ENCODE peak calls at places on chromosome 9, in seven cellular contexts. One of them, this sample, is unnamed.

GRCh38 chr9:26744362-26744965 is 148.1 kb downstream of the CAAP1 start:
- DNase-seq in hepatocyte: peak
- DNase-seq in AG04450: no peak
- DNase-seq in colonic mucosa: no peak
- DNase-seq in RWPE1: no peak
- DNase-seq in AG10803: peak
- DNase-seq in cardiac fibroblast: peak
- DNase-seq in this sample: peak

GRCh38 chr9:137028281-137029057 is 432 bp upstream of the ABCA2 start:
- DNase-seq in AG04450: no peak
- DNase-seq in hepatocyte: peak
- DNase-seq in colonic mucosa: peak
- DNase-seq in RWPE1: no peak
- DNase-seq in cardiac fibroblast: peak
- DNase-seq in AG10803: peak
- DNase-seq in this sample: no peak

GRCh38 chr9:137422668-137423000 is 328 bp downstream of the EXD3 start:
- DNase-seq in AG10803: peak
- DNase-seq in hepatocyte: peak
- DNase-seq in cardiac fibroblast: peak
- DNase-seq in RWPE1: no peak
- DNase-seq in AG04450: no peak
- DNase-seq in colonic mucosa: peak
- DNase-seq in this sample: no peak

GRCh38 chr9:27925815-27926214 is 352.5 kb upstream of the C9orf72 start:
- DNase-seq in RWPE1: no peak
- DNase-seq in colonic mucosa: no peak
- DNase-seq in cardiac fibroblast: no peak
- DNase-seq in AG10803: no peak
- DNase-seq in AG04450: no peak
- DNase-seq in hepatocyte: no peak
- DNase-seq in this sample: no peak

GRCh38 chr9:27339661-27340295 is 42.8 kb upstream of the EQTN start:
- DNase-seq in AG10803: peak
- DNase-seq in AG04450: no peak
- DNase-seq in RWPE1: no peak
- DNase-seq in colonic mucosa: no peak
- DNase-seq in cardiac fibroblast: no peak
- DNase-seq in hepatocyte: no peak
- DNase-seq in this sample: no peak

GRCh38 chr9:133782157-133783130 is 44.3 kb upstream of the SARDH start:
- DNase-seq in cardiac fibroblast: peak
- DNase-seq in colonic mucosa: peak
- DNase-seq in AG10803: peak
- DNase-seq in AG04450: peak
- DNase-seq in hepatocyte: peak
- DNase-seq in RWPE1: peak
- DNase-seq in this sample: peak

GRCh38 chr9:127049581-127049980 is 72.9 kb downstream of the ANGPTL2 start:
- DNase-seq in AG04450: no peak
- DNase-seq in AG10803: no peak
- DNase-seq in cardiac fibroblast: peak
- DNase-seq in RWPE1: no peak
- DNase-seq in colonic mucosa: no peak
- DNase-seq in hepatocyte: no peak
- DNase-seq in this sample: no peak

GRCh38 chr9:27618066-27618465 is 44.8 kb upstream of the C9orf72 start:
- DNase-seq in cardiac fibroblast: no peak
- DNase-seq in AG04450: no peak
- DNase-seq in colonic mucosa: no peak
- DNase-seq in hepatocyte: no peak
- DNase-seq in AG10803: no peak
- DNase-seq in RWPE1: no peak
- DNase-seq in this sample: no peak

GRCh38 chr9:136875155-136875554 is 9.0 kb upstream of the EDF1 start:
- DNase-seq in AG04450: no peak
- DNase-seq in RWPE1: no peak
- DNase-seq in AG10803: no peak
- DNase-seq in colonic mucosa: no peak
- DNase-seq in hepatocyte: no peak
- DNase-seq in cardiac fibroblast: no peak
- DNase-seq in this sample: no peak

GRCh38 chr9:134056483-134057310 is 11.1 kb downstream of the BRD3 start:
- DNase-seq in colonic mucosa: no peak
- DNase-seq in hepatocyte: no peak
- DNase-seq in RWPE1: peak
- DNase-seq in AG04450: no peak
- DNase-seq in AG10803: no peak
- DNase-seq in cardiac fibroblast: no peak
- DNase-seq in this sample: no peak

GRCh38 chr9:98861881-98862501 is 54.5 kb downstream of the GALNT12 start:
- DNase-seq in cardiac fibroblast: peak
- DNase-seq in hepatocyte: peak
- DNase-seq in RWPE1: peak
- DNase-seq in AG04450: peak
- DNase-seq in colonic mucosa: no peak
- DNase-seq in AG10803: peak
- DNase-seq in this sample: peak

DNA sequence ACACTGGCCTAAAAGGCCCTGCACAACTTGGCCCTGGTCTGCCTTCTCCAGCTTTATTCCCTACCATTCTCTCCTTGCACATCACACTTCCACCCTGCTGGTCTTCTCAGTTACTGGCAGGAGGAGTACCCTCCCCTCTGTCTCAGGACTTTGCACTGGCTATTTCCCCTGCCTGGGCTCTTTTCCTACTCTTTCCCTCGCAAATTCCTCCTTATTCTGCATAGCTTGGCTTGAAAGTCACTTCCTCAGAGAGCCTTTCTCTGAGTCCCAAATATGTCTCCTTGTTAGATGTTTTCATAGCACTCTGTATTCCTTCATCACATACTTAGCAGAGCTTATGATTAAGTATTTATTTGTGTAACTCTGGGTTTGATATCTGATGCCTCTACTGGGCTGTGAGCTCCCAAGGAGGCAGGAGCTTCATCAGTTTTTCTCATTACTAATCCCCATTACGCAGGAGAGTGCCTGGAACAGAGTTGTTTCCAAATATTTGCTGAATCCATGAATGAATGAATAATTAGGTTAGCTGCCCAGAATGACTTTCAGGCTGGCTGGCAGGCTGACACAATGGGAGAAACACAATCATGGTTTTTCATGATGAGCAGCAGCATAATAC is 159.9 kb upstream of the KLF9 start:
- DNase-seq in RWPE1: no peak
- DNase-seq in colonic mucosa: no peak
- DNase-seq in hepatocyte: no peak
- DNase-seq in cardiac fibroblast: peak
- DNase-seq in AG04450: no peak
- DNase-seq in AG10803: peak
- DNase-seq in this sample: peak
- TF ChIP-seq CTCF in RWPE1: no peak
- TF ChIP-seq CTCF in colonic mucosa: no peak
- TF ChIP-seq CTCF in hepatocyte: no peak
- TF ChIP-seq CTCF in cardiac fibroblast: no peak
- TF ChIP-seq CTCF in AG04450: no peak
- TF ChIP-seq CTCF in AG10803: no peak
- TF ChIP-seq CTCF in this sample: no peak

GRCh38 chr9:109248133-109248581 is 72.7 kb downstream of the EPB41L4B start:
- DNase-seq in hepatocyte: peak
- DNase-seq in colonic mucosa: no peak
- DNase-seq in AG10803: peak
- DNase-seq in AG04450: no peak
- DNase-seq in RWPE1: no peak
- DNase-seq in cardiac fibroblast: no peak
- DNase-seq in this sample: no peak

GRCh38 chr9:109250771-109251079 is 70.1 kb downstream of the EPB41L4B start:
- DNase-seq in AG10803: no peak
- DNase-seq in RWPE1: no peak
- DNase-seq in cardiac fibroblast: no peak
- DNase-seq in hepatocyte: no peak
- DNase-seq in colonic mucosa: no peak
- DNase-seq in AG04450: no peak
- DNase-seq in this sample: no peak

GRCh38 chr9:109251080-109251775 is 69.6 kb downstream of the EPB41L4B start:
- DNase-seq in cardiac fibroblast: peak
- DNase-seq in RWPE1: peak
- DNase-seq in hepatocyte: peak
- DNase-seq in colonic mucosa: peak
- DNase-seq in AG10803: peak
- DNase-seq in AG04450: no peak
- DNase-seq in this sample: no peak

GRCh38 chr9:109250311-109250741 is 70.5 kb downstream of the EPB41L4B start:
- DNase-seq in colonic mucosa: peak
- DNase-seq in AG10803: no peak
- DNase-seq in cardiac fibroblast: no peak
- DNase-seq in hepatocyte: no peak
- DNase-seq in AG04450: no peak
- DNase-seq in RWPE1: no peak
- DNase-seq in this sample: no peak

GRCh38 chr9:109249615-109250014 is 71.2 kb downstream of the EPB41L4B start:
- DNase-seq in AG04450: no peak
- DNase-seq in colonic mucosa: no peak
- DNase-seq in AG10803: no peak
- DNase-seq in cardiac fibroblast: no peak
- DNase-seq in RWPE1: no peak
- DNase-seq in hepatocyte: no peak
- DNase-seq in this sample: no peak
- TF ChIP-seq CTCF in AG04450: no peak
- TF ChIP-seq CTCF in colonic mucosa: no peak
- TF ChIP-seq CTCF in AG10803: no peak
- TF ChIP-seq CTCF in cardiac fibroblast: no peak
- TF ChIP-seq CTCF in RWPE1: no peak
- TF ChIP-seq CTCF in hepatocyte: no peak
- TF ChIP-seq CTCF in this sample: no peak

GRCh38 chr9:35511453-35511852 is 21.5 kb downstream of the RUSC2 start:
- DNase-seq in colonic mucosa: no peak
- DNase-seq in hepatocyte: no peak
- DNase-seq in RWPE1: no peak
- DNase-seq in cardiac fibroblast: no peak
- DNase-seq in AG04450: no peak
- DNase-seq in AG10803: no peak
- DNase-seq in this sample: no peak
- TF ChIP-seq CTCF in colonic mucosa: no peak
- TF ChIP-seq CTCF in hepatocyte: no peak
- TF ChIP-seq CTCF in RWPE1: no peak
- TF ChIP-seq CTCF in cardiac fibroblast: no peak
- TF ChIP-seq CTCF in AG04450: no peak
- TF ChIP-seq CTCF in AG10803: no peak
- TF ChIP-seq CTCF in this sample: no peak

GRCh38 chr9:110116543-110116885 is 91.4 kb downstream of the C9orf152 start:
- DNase-seq in RWPE1: peak
- DNase-seq in hepatocyte: peak
- DNase-seq in AG10803: peak
- DNase-seq in colonic mucosa: no peak
- DNase-seq in cardiac fibroblast: peak
- DNase-seq in AG04450: peak
- DNase-seq in this sample: no peak
- TF ChIP-seq CTCF in RWPE1: no peak
- TF ChIP-seq CTCF in hepatocyte: no peak
- TF ChIP-seq CTCF in AG10803: no peak
- TF ChIP-seq CTCF in colonic mucosa: no peak
- TF ChIP-seq CTCF in cardiac fibroblast: no peak
- TF ChIP-seq CTCF in AG04450: no peak
- TF ChIP-seq CTCF in this sample: no peak

GRCh38 chr9:96394832-96395496 is 11.5 kb upstream of the SLC35D2 start:
- DNase-seq in AG10803: no peak
- DNase-seq in cardiac fibroblast: no peak
- DNase-seq in hepatocyte: no peak
- DNase-seq in colonic mucosa: no peak
- DNase-seq in AG04450: no peak
- DNase-seq in RWPE1: no peak
- DNase-seq in this sample: no peak

GRCh38 chr9:96400132-96400910 is 16.8 kb upstream of the SLC35D2 start:
- DNase-seq in AG04450: no peak
- DNase-seq in hepatocyte: no peak
- DNase-seq in colonic mucosa: no peak
- DNase-seq in cardiac fibroblast: no peak
- DNase-seq in AG10803: no peak
- DNase-seq in RWPE1: no peak
- DNase-seq in this sample: no peak

GRCh38 chr9:96395964-96396363 is 12.5 kb upstream of the SLC35D2 start:
- DNase-seq in AG10803: no peak
- DNase-seq in hepatocyte: no peak
- DNase-seq in cardiac fibroblast: no peak
- DNase-seq in colonic mucosa: no peak
- DNase-seq in AG04450: no peak
- DNase-seq in RWPE1: no peak
- DNase-seq in this sample: no peak

GRCh38 chr9:96399335-96399633 is 15.8 kb upstream of the SLC35D2 start:
- DNase-seq in AG04450: no peak
- DNase-seq in cardiac fibroblast: no peak
- DNase-seq in AG10803: no peak
- DNase-seq in hepatocyte: no peak
- DNase-seq in RWPE1: no peak
- DNase-seq in colonic mucosa: no peak
- DNase-seq in this sample: no peak

DNA sequence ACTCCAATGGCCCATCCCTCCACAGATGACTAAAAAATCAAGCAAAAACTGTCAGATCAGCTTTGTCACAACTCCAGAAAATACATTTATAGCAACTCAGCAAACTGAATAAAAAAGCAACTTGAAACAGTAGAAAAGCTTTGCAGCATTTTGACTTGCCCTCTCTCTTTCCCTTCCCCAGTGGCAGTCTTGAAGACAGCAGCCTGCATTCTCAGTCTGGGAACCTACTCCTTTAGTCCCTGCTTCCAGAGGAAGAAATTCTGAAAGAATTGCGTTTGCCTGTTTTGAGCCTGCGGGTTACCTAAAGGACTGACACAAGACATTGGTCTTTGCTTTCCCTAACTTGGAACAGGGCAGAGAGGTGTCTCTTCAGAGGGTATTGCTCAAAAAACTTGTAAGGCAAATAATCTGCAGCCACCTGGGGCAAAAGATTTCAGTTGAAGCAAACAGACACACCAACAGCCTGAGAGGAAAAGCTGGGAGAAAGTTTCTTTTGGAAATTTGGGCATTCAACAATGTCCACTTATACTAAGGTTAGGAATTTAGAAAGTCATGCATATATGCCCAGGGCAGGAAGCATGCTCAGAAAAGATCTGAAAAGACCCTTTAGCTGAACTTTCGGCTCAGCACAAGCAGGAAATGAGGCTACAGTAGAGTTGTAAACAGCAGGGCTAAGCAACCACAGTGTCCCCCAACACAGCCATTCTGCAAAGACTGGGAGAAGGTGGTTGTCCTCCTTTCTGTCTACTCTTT is 15.2 kb upstream of the SLC35D2 start:
- DNase-seq in colonic mucosa: no peak
- DNase-seq in AG04450: no peak
- DNase-seq in hepatocyte: no peak
- DNase-seq in AG10803: no peak
- DNase-seq in cardiac fibroblast: no peak
- DNase-seq in RWPE1: no peak
- DNase-seq in this sample: no peak
- TF ChIP-seq CTCF in colonic mucosa: no peak
- TF ChIP-seq CTCF in AG04450: no peak
- TF ChIP-seq CTCF in hepatocyte: no peak
- TF ChIP-seq CTCF in AG10803: no peak
- TF ChIP-seq CTCF in cardiac fibroblast: no peak
- TF ChIP-seq CTCF in RWPE1: no peak
- TF ChIP-seq CTCF in this sample: no peak

This sample was measured in AG09319.